ENCODE peak calls at places on chromosomes 13 and 19, in nine cellular contexts. W is AG04450; H is ovary; X is BJ; M is body of pancreas; N is GM12865; V is fibroblast of mammary gland; K is pancreas; U is CD8-positive, alpha-beta T cell. C is an unnamed sample.

GRCh38 chr13:61410669-61411297 is 4.9 kb downstream of the PCDH20 start:
- DNase-seq in X (no peak), H (no peak), V (peak), N (peak), K (no peak), M (no peak), W (no peak), U (no peak), C (no peak)

GRCh38 chr13:95698047-95698749 is 21.3 kb downstream of the DNAJC3 start:
- DNase-seq in U (no peak), H (no peak), K (no peak), N (no peak), V (peak), X (no peak), W (no peak), M (no peak), C (peak)

GRCh38 chr13:66162470-66162869 is 1067.7 kb downstream of the PCDH9 start:
- DNase-seq in V (no peak), H (no peak), K (no peak), N (no peak), M (no peak), W (no peak), U (no peak), X (no peak), C (no peak)

GRCh38 chr13:111517641-111518010 is 197.2 kb downstream of the TEX29 start:
- DNase-seq in W (no peak), K (no peak), N (no peak), X (no peak), V (no peak), U (no peak), M (no peak), H (no peak), C (no peak)

GRCh38 chr19:37056776-37057175 is 21.5 kb upstream of the ZNF420 start:
- DNase-seq in X (no peak), V (no peak), K (no peak), H (no peak), M (no peak), U (no peak), N (no peak), W (no peak), C (no peak)

GRCh38 chr19:39110263-39110967 is 15.2 kb upstream of the PAK4 start:
- DNase-seq in K (peak), X (no peak), N (peak), W (no peak), M (peak), H (no peak), V (peak), U (peak), C (peak)

GRCh38 chr13:87676254-87677042 is 5.3 kb downstream of the SLITRK5 start:
- DNase-seq in W (no peak), K (no peak), U (no peak), X (no peak), N (no peak), M (no peak), H (no peak), V (no peak), C (no peak)

GRCh38 chr19:51422053-51422448 is 4.6 kb upstream of the SIGLEC10 start:
- DNase-seq in X (no peak), U (peak), H (peak), V (peak), N (peak), K (peak), M (peak), W (peak), C (peak)

GRCh38 chr13:60933638-60934037 is 482.0 kb downstream of the PCDH20 start:
- DNase-seq in N (no peak), M (no peak), K (no peak), V (no peak), W (no peak), H (no peak), U (no peak), X (no peak), C (no peak)

GRCh38 chr19:43290568-43291359 is 21.4 kb upstream of the PSG9 start:
- DNase-seq in W (no peak), X (no peak), M (no peak), U (no peak), V (peak), N (peak), H (no peak), K (no peak), C (peak)

GRCh38 chr19:36051637-36052036 is 2.4 kb downstream of the THAP8 start:
- DNase-seq in M (no peak), K (no peak), H (no peak), U (no peak), N (no peak), V (no peak), X (no peak), W (no peak), C (no peak)

GRCh38 chr19:30799854-30800755 is 427.9 kb downstream of the ZNF536 start:
- DNase-seq in X (no peak), V (no peak), M (peak), H (peak), U (no peak), N (no peak), W (no peak), K (peak), C (no peak)

GRCh38 chr19:29076963-29077362 is 136.0 kb downstream of the UQCRFS1 start:
- DNase-seq in W (no peak), M (no peak), K (no peak), X (no peak), V (no peak), H (no peak), N (no peak), U (no peak), C (no peak)

GRCh38 chr13:31160857-31161582 is 684 bp downstream of the HSPH1 start:
- DNase-seq in V (peak), K (peak), N (peak), H (peak), W (peak), U (peak), M (peak), X (no peak), C (peak)

GRCh38 chr19:771332-771785 is 20.4 kb downstream of the MISP start:
- DNase-seq in K (no peak), W (no peak), M (no peak), U (no peak), X (no peak), N (peak), H (no peak), V (peak), C (no peak)

GRCh38 chr19:50205681-50206138 is 2.3 kb downstream of the MYH14 start:
- DNase-seq in U (no peak), V (no peak), X (no peak), N (no peak), K (peak), M (peak), H (no peak), W (no peak), C (no peak)

GRCh38 chr13:21673592-21674270 is 2.9 kb downstream of the FGF9 start:
- DNase-seq in V (no peak), H (no peak), W (no peak), M (peak), K (peak), U (peak), N (peak), X (no peak), C (peak)

GRCh38 chr19:17423429-17424208 is 3.8 kb downstream of the MVB12A start:
- DNase-seq in U (no peak), W (no peak), K (no peak), N (no peak), X (no peak), H (no peak), M (no peak), V (no peak), C (no peak)

GRCh38 chr13:27269114-27269665 is 1.4 kb upstream of the RASL11A start:
- DNase-seq in K (no peak), V (peak), N (no peak), U (no peak), W (no peak), M (no peak), H (no peak), X (no peak), C (no peak)

GRCh38 chr19:5287066-5287465 is 53.5 kb downstream of the PTPRS start:
- DNase-seq in K (no peak), V (no peak), W (no peak), U (no peak), M (no peak), X (no peak), N (peak), H (no peak), C (no peak)

GRCh38 chr13:50722437-50723125 is 120.9 kb downstream of the DLEU7 start:
- DNase-seq in U (no peak), V (no peak), H (no peak), W (no peak), K (no peak), N (no peak), X (no peak), M (no peak), C (no peak)

GRCh38 chr19:3458229-3458555 is 22.1 kb downstream of the SMIM24 start:
- DNase-seq in K (no peak), W (no peak), H (peak), V (no peak), N (no peak), U (no peak), M (no peak), X (no peak), C (no peak)

GRCh38 chr13:44109986-44110640 is 230.4 kb downstream of the LACC1 start:
- DNase-seq in K (no peak), H (no peak), M (no peak), W (no peak), X (no peak), V (no peak), N (no peak), U (no peak), C (no peak)

GRCh38 chr19:38839816-38840582 is 8.4 kb upstream of the ECH1 start:
- DNase-seq in K (no peak), H (no peak), U (no peak), X (no peak), W (no peak), N (no peak), V (no peak), M (peak), C (no peak)

GRCh38 chr19:8174706-8175105 is 25.3 kb upstream of the FBN3 start:
- DNase-seq in H (no peak), U (no peak), N (no peak), M (no peak), V (peak), K (no peak), X (no peak), W (no peak), C (no peak)

GRCh38 chr13:99988469-99989375 is 7.1 kb downstream of the ZIC2 start:
- DNase-seq in M (no peak), K (no peak), W (no peak), U (no peak), X (no peak), V (no peak), H (no peak), N (no peak), C (no peak)
- H3K4me3 ChIP-seq in M (no peak), K (no peak), W (no peak), U (no peak), X (no peak), V (no peak), H (no peak), N (no peak), C (no peak)

GRCh38 chr19:12884926-12885748 is 1.9 kb downstream of the KLF1 start:
- DNase-seq in H (no peak), V (peak), N (peak), M (peak), W (no peak), X (no peak), K (peak), U (peak), C (no peak)
- TF ChIP-seq CTCF in H (no peak), V (peak), N (peak), M (peak), W (peak), X (peak), K (peak), U (peak), C (peak)

GRCh38 chr19:18523841-18524240 is 2.0 kb upstream of the ELL start:
- DNase-seq in X (no peak), K (no peak), H (no peak), V (no peak), M (no peak), N (no peak), W (no peak), U (no peak), C (no peak)

GRCh38 chr19:18522124-18522861 is 423 bp upstream of the ELL start:
- DNase-seq in H (peak), K (peak), X (peak), U (peak), V (peak), W (peak), N (peak), M (peak), C (peak)

GRCh38 chr19:18520848-18521691 is 800 bp downstream of the ELL start:
- DNase-seq in M (peak), V (no peak), N (peak), K (peak), U (no peak), W (no peak), X (no peak), H (peak), C (peak)

GRCh38 chr19:18519962-18520847 is 1.7 kb downstream of the ELL start:
- DNase-seq in N (peak), W (peak), V (peak), K (peak), H (peak), U (peak), M (peak), X (peak), C (peak)

DNA sequence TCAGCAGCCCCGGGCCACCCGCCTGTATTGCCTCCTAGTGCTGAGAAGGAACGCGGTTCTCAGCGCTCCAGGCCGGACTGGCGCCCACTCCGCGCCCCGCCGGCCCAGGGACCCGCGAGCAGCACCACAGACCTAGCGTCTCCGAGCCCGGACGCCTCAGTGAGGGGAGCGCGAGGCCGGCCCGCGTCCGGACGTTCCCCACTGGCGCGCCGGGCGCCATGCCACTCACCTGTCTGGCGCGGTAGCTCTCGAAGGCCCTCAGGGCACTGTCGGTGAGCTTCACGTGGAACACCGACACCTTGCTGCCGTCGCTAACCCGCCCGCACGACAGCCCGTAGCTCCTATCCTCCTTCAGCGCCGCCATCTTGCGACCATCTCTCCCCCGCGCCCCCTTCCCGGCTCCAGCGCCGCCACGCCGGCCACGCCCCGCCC is at the start of gene ELL:
- DNase-seq in U (no peak), M (no peak), N (no peak), H (no peak), X (no peak), V (no peak), W (no peak), K (no peak), C (no peak)
- H3K4me3 ChIP-seq in U (peak), M (peak), N (peak), H (peak), X (peak), V (peak), W (peak), K (peak), C (peak)

GRCh38 chr19:6501740-6502648 is at the start of gene TUBB4A:
- DNase-seq in M (peak), K (no peak), N (peak), V (no peak), W (no peak), X (no peak), H (no peak), U (peak), C (no peak)
- TF ChIP-seq CTCF in M (peak), K (no peak), N (no peak), V (no peak), W (no peak), X (no peak), H (no peak), U (no peak), C (no peak)

GRCh38 chr19:18876865-18877264 is 19.1 kb downstream of the CERS1 start:
- DNase-seq in N (no peak), W (no peak), V (no peak), U (peak), M (no peak), X (no peak), H (no peak), K (no peak), C (no peak)

GRCh38 chr19:18878058-18878797 is 17.7 kb downstream of the CERS1 start:
- DNase-seq in N (no peak), K (no peak), V (no peak), X (no peak), M (no peak), H (peak), W (no peak), U (no peak), C (no peak)

GRCh38 chr19:18878858-18879578 is 16.9 kb downstream of the CERS1 start:
- DNase-seq in X (no peak), N (no peak), M (no peak), V (no peak), W (no peak), K (no peak), U (no peak), H (peak), C (no peak)

GRCh38 chr19:18881491-18881890 is 14.5 kb downstream of the CERS1 start:
- DNase-seq in V (no peak), N (no peak), M (no peak), K (no peak), X (no peak), H (no peak), U (no peak), W (no peak), C (no peak)

DNA sequence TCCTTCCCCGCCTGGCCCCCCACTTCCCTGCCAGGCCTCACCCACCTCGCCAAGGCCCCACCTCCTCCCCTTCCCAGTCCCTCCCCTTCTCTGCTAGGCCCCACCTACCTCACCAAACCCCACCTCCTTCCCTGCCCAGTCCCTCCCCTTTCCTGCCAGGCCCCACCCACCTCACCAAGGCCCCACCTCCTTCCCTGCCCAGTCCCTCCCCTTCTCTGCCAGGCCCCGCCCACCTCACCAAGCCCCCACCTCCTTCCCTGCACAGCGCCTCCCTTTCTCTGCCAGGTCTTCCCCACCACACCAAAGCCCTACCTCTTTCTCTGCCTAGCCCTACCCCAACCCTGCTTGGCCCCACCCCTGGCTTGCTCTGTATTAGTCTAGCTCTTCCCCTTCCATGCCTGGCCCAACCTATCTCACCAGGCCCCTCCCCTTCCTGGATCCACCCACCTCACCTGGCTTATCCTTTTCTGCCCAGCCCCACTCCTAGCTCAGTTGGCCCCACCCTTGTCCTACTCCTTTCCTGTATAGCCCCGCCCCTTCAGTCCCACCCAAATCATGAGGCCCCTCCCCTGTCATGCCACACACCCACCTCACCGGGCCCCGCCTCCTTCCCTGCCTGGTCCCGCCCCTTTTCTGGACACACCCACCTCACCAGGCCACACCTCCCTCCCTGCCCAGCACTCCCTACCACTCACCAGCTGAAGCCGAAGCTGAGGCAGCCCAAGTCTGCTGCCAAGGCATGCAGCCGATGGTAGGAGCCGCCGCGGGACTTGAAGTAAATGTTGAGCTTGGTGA is 16.2 kb downstream of the CERS1 start:
- DNase-seq in M (peak), U (peak), V (peak), N (peak), X (no peak), K (no peak), H (no peak), W (no peak), C (peak)
- H3K4me3 ChIP-seq in M (no peak), U (no peak), V (no peak), N (no peak), X (no peak), K (no peak), H (no peak), W (no peak), C (no peak)

GRCh38 chr13:37486171-37486661 is 112.4 kb downstream of the POSTN start:
- DNase-seq in N (no peak), X (no peak), V (peak), K (no peak), M (no peak), U (no peak), W (no peak), H (no peak), C (no peak)

GRCh38 chr13:37490176-37490575 is 108.4 kb downstream of the POSTN start:
- DNase-seq in V (peak), W (no peak), U (no peak), H (no peak), K (no peak), M (no peak), X (no peak), N (no peak), C (peak)

GRCh38 chr13:37491661-37492060 is 106.9 kb downstream of the POSTN start:
- DNase-seq in W (no peak), V (no peak), N (no peak), H (no peak), K (no peak), M (no peak), X (no peak), U (no peak), C (no peak)

GRCh38 chr13:37485766-37486165 is 112.8 kb downstream of the POSTN start:
- DNase-seq in H (no peak), U (no peak), W (no peak), M (no peak), V (peak), X (no peak), K (no peak), N (no peak), C (no peak)

GRCh38 chr13:37488682-37489081 is 109.9 kb downstream of the POSTN start:
- DNase-seq in N (no peak), U (no peak), V (peak), H (no peak), W (no peak), X (no peak), K (no peak), M (no peak), C (peak)
- TF ChIP-seq CTCF in N (no peak), U (no peak), V (no peak), H (no peak), W (no peak), X (no peak), K (no peak), M (no peak), C (no peak)

GRCh38 chr13:98563071-98563470 is 13.8 kb downstream of the STK24 start:
- DNase-seq in W (no peak), M (no peak), N (peak), V (no peak), K (no peak), U (peak), X (no peak), H (no peak), C (no peak)
- H3K4me3 ChIP-seq in W (no peak), M (no peak), N (peak), V (no peak), K (no peak), U (peak), X (no peak), H (no peak), C (no peak)

DNA sequence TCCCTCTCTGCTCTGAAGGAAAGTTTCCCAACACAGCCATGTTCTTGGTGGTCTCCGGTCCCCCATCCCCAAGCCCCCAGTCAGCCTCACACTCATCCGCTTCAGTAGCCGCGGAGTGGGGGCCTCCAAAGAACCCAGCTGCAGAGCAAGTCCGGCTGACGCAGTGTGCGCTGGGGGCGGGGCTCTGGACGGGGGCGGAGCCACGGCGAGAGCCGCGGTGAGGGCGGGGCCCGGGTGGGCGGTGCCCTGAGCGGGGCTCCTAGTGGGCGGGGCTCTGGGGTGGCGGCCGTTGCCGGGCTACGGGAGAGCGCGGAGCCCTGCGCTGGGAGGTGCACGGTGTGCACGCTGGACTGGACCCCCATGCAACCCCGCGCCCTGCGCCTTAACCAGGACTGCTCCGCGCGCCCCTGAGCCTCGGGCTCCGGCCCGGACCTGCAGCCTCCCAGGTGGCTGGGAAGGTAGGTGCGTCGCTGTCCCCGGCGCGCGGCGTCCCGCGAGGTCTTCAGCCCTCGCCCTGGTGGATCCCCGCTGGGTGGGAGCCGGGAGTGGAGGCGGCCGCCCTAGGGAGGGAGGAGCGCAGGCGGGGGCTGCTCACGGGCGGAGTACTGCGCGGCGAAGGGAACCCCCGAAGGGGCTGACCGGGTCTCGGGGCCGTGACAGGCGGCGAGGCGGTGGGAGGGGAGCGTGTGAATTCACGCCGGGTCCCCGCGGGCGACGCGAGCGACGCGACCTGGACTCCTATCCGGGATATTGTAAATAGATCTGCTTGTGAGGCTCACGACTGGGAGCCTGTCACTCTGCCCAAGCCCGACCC is 9.1 kb downstream of the TNFRSF19 start:
- DNase-seq in H (peak), M (peak), V (peak), N (peak), W (peak), X (no peak), U (peak), K (peak), C (peak)
- TF ChIP-seq CTCF in H (no peak), M (no peak), V (no peak), N (no peak), W (no peak), X (no peak), U (no peak), K (no peak), C (no peak)

GRCh38 chr19:23507441-23507840 is 112.2 kb upstream of the ZNF91 start:
- DNase-seq in M (no peak), V (no peak), N (no peak), H (no peak), X (no peak), W (no peak), U (no peak), K (no peak), C (no peak)
- H3K4me3 ChIP-seq in M (no peak), V (no peak), N (no peak), H (no peak), X (no peak), W (no peak), U (no peak), K (no peak), C (no peak)

GRCh38 chr19:41156207-41156606 is 36.8 kb upstream of the CYP2S1 start:
- DNase-seq in K (no peak), V (no peak), U (no peak), H (no peak), M (no peak), X (no peak), N (no peak), W (no peak), C (peak)
- TF ChIP-seq CTCF in K (no peak), V (peak), U (no peak), H (no peak), M (no peak), X (peak), N (no peak), W (no peak), C (peak)